ENCODE peak calls at places on chromosomes 7 and 10, in four cellular contexts. L, Y, H and U are unnamed samples.
A peak's percentile ranks its signal among the peaks of the same experiment; 100 is the strongest.

GRCh38 chr10:115969591-115969990 is 303.4 kb downstream of the GFRA1 start:
- DNase-seq in L (no peak), H (no peak), Y (no peak), U (no peak)

GRCh38 chr7:142371586-142372377 is 113.9 kb upstream of the PRSS58 start:
- DNase-seq in H (no peak), L (no peak), Y (no peak), U (no peak)

GRCh38 chr7:128876586-128876977 is 13.9 kb downstream of the ATP6V1F start:
- DNase-seq in H (no peak), L (no peak), Y (no peak), U (no peak)

GRCh38 chr7:27115161-27116018 is 12.9 kb upstream of the HOXA2 start:
- DNase-seq in L (no peak), H (no peak), Y (peak; percentile 73), U (no peak)

GRCh38 chr7:47376991-47377590 is 204.8 kb downstream of the TNS3 start:
- DNase-seq in Y (no peak), H (no peak), L (no peak), U (no peak)

GRCh38 chr7:49986191-49986590 is 106.9 kb downstream of the ZPBP start:
- DNase-seq in L (no peak), H (no peak), Y (no peak), U (no peak)

GRCh38 chr10:124467165-124467564 is 5.5 kb downstream of the LHPP start:
- DNase-seq in L (no peak), H (no peak), Y (no peak), U (no peak)

GRCh38 chr10:119494224-119495060 is 48.1 kb downstream of the RGS10 start:
- DNase-seq in Y (no peak), L (no peak), H (no peak), U (no peak)

GRCh38 chr7:27174077-27175004 is at the start of gene HOXA10:
- DNase-seq in Y (no peak), H (peak; percentile 76), L (no peak), U (peak; percentile 86)

GRCh38 chr7:26127411-26127810 is 24.6 kb upstream of the NFE2L3 start:
- DNase-seq in Y (no peak), L (no peak), H (no peak), U (no peak)

GRCh38 chr7:55898287-55898686 is 11.0 kb downstream of the ZNF713 start:
- DNase-seq in L (no peak), H (no peak), Y (no peak), U (no peak)

GRCh38 chr10:2680802-2681201 is 386.5 kb upstream of the PFKP start:
- DNase-seq in H (no peak), Y (no peak), L (no peak), U (no peak)

GRCh38 chr10:114795039-114795438 is 26.5 kb upstream of the FHIP2A start:
- DNase-seq in Y (no peak), H (no peak), L (no peak), U (no peak)

GRCh38 chr10:128861018-128861565 is 605.9 kb upstream of the MGMT start:
- DNase-seq in L (no peak), Y (no peak), H (no peak), U (no peak)

GRCh38 chr10:7696545-7696944 is 6.6 kb upstream of the ITIH2 start:
- DNase-seq in L (no peak), H (no peak), Y (no peak), U (peak; percentile 71)

GRCh38 chr7:76428149-76428823 is 3.5 kb downstream of the ZP3 start:
- DNase-seq in L (no peak), H (no peak), Y (peak; percentile 41), U (no peak)

GRCh38 chr7:36266683-36267082 is 113.6 kb downstream of the EEPD1 start:
- DNase-seq in Y (no peak), H (no peak), L (no peak), U (no peak)

GRCh38 chr10:114418109-114418508 is 13.8 kb upstream of the AFAP1L2 start:
- DNase-seq in H (no peak), Y (no peak), L (no peak), U (no peak)

GRCh38 chr10:62623223-62623622 is 181.3 kb upstream of the ADO start:
- DNase-seq in H (no peak), Y (no peak), L (no peak), U (no peak)

GRCh38 chr10:95693668-95694534 is at the start of gene TCTN3:
- DNase-seq in H (peak; percentile 98), Y (peak; percentile 100), L (peak; percentile 95), U (peak; percentile 96)

GRCh38 chr7:12557282-12557681 is 13.2 kb upstream of the SCIN start:
- DNase-seq in H (no peak), L (no peak), Y (peak; percentile 28), U (no peak)

GRCh38 chr10:4280481-4281206 is 495.6 kb upstream of the KLF6 start:
- DNase-seq in L (no peak), H (no peak), Y (peak; percentile 14), U (no peak)

GRCh38 chr7:33964417-33965115 is 59.2 kb downstream of the BMPER start:
- DNase-seq in H (no peak), L (peak; percentile 21), Y (no peak), U (no peak)

GRCh38 chr10:22856444-22857074 is 71.3 kb upstream of the ARMC3 start:
- DNase-seq in Y (no peak), H (no peak), L (no peak), U (no peak)

GRCh38 chr10:120478401-120478800 is 21.4 kb downstream of the PLPP4 start:
- DNase-seq in L (no peak), H (no peak), Y (no peak), U (no peak)

GRCh38 chr7:141663081-141663510 is 38.9 kb downstream of the DENND11 start:
- DNase-seq in H (no peak), Y (no peak), L (no peak), U (peak; percentile 46)

GRCh38 chr7:30681262-30682130 is 760 bp downstream of the CRHR2 start:
- DNase-seq in L (peak; percentile 23), Y (no peak), H (no peak), U (no peak)

GRCh38 chr7:64887756-64888508 is 15.1 kb upstream of the ZNF273 start:
- DNase-seq in H (no peak), L (no peak), Y (no peak), U (no peak)

GRCh38 chr7:110519851-110520250 is 571.1 kb upstream of the LRRN3 start:
- DNase-seq in L (no peak), H (no peak), Y (no peak), U (no peak)

GRCh38 chr7:22660732-22661131 is 66.3 kb upstream of the IL6 start:
- DNase-seq in L (no peak), Y (no peak), H (no peak), U (no peak)

GRCh38 chr10:17758200-17758599 is 6.2 kb downstream of the TMEM236 start:
- DNase-seq in H (no peak), Y (no peak), L (no peak), U (no peak)

GRCh38 chr10:51224610-51225230 is 150.4 kb downstream of the PRKG1 start:
- DNase-seq in H (no peak), L (no peak), Y (no peak), U (no peak)

GRCh38 chr7:87926581-87927461 is 7.2 kb upstream of the ADAM22 start:
- DNase-seq in L (no peak), H (no peak), Y (no peak), U (no peak)

GRCh38 chr10:11165591-11166543 is 148.2 kb downstream of the CELF2 start:
- DNase-seq in L (peak; percentile 79), Y (peak; percentile 41), H (no peak), U (peak; percentile 75)

GRCh38 chr7:29806131-29806792 is at the start of gene WIPF3:
- DNase-seq in L (peak; percentile 65), Y (peak; percentile 28), H (peak; percentile 56), U (peak; percentile 71)

GRCh38 chr7:112515989-112516388 is 35.2 kb downstream of the LSMEM1 start:
- DNase-seq in H (no peak), L (no peak), Y (no peak), U (no peak)

GRCh38 chr10:67837519-67838314 is at the start of gene DNAJC12:
- DNase-seq in Y (peak; percentile 73), L (no peak), H (no peak), U (no peak)

GRCh38 chr7:10703981-10704380 is 269.7 kb upstream of the PHF14 start:
- DNase-seq in L (no peak), Y (no peak), H (no peak), U (no peak)